ENCODE peak calls at places on chromosomes 11 and 22, in six cellular contexts. R is tibial nerve, O is A549, Q is transverse colon, X is stomach, W is H1. L is an unnamed sample.

GRCh38 chr11:128728767-128729587 is 35.1 kb downstream of the FLI1 start:
- DNase-seq in R (no peak), W (no peak), Q (no peak), X (no peak), O (no peak), L (no peak)

GRCh38 chr22:43168416-43169309 is 17.3 kb downstream of the TSPO start:
- DNase-seq in Q (no peak), X (no peak), W (no peak), R (no peak), O (no peak), L (no peak)

GRCh38 chr22:46107089-46107664 is 43.1 kb upstream of the PPARA start:
- DNase-seq in O (no peak), Q (peak), X (peak), W (no peak), R (peak), L (peak)

GRCh38 chr11:61477734-61478148 is 30.8 kb upstream of the LRRC10B start:
- DNase-seq in R (peak), X (peak), O (peak), W (peak), Q (peak), L (peak)

GRCh38 chr22:26718905-26719304 is 61.5 kb downstream of the MIAT start:
- DNase-seq in R (no peak), W (no peak), Q (no peak), O (peak), X (no peak), L (no peak)

GRCh38 chr11:71372693-71373657 is 75.2 kb downstream of the DHCR7 start:
- DNase-seq in O (peak), W (no peak), X (no peak), Q (no peak), R (no peak), L (no peak)

GRCh38 chr22:46099740-46100139 is 50.6 kb upstream of the PPARA start:
- DNase-seq in W (no peak), X (no peak), R (no peak), Q (no peak), O (no peak), L (no peak)

GRCh38 chr22:40055143-40055926 is 60.6 kb downstream of the FAM83F start:
- DNase-seq in R (no peak), W (no peak), Q (no peak), O (no peak), X (no peak), L (no peak)

GRCh38 chr11:123354371-123354770 is 75.7 kb upstream of the GRAMD1B start:
- DNase-seq in O (no peak), X (no peak), R (no peak), Q (no peak), W (no peak), L (no peak)

GRCh38 chr22:26031641-26032040 is 137.6 kb upstream of the SEZ6L start:
- DNase-seq in O (no peak), Q (no peak), X (no peak), W (no peak), R (no peak), L (no peak)

GRCh38 chr11:57786436-57786835 is 24.8 kb downstream of the CTNND1 start:
- DNase-seq in O (no peak), W (no peak), X (no peak), R (no peak), Q (no peak), L (no peak)

GRCh38 chr22:41603873-41604332 is 14.3 kb upstream of the PMM1 start:
- DNase-seq in R (no peak), Q (no peak), O (no peak), X (no peak), W (no peak), L (no peak)

GRCh38 chr11:46489668-46490560 is 98.3 kb upstream of the CHRM4 start:
- DNase-seq in R (no peak), W (peak), X (no peak), Q (peak), O (peak), L (no peak)

GRCh38 chr11:104254347-104254746 is 90.4 kb upstream of the PDGFD start:
- DNase-seq in X (peak), R (no peak), Q (no peak), O (no peak), W (peak), L (no peak)

GRCh38 chr22:30212363-30212995 is 34.1 kb downstream of the LIF start:
- DNase-seq in O (peak), R (peak), W (no peak), Q (peak), X (peak), L (peak)

GRCh38 chr11:69044111-69045013 is 4.4 kb upstream of the TPCN2 start:
- DNase-seq in W (peak), X (peak), R (peak), Q (peak), O (peak), L (peak)

GRCh38 chr11:77151804-77152513 is 23.9 kb downstream of the MYO7A start:
- DNase-seq in Q (peak), X (no peak), O (no peak), W (no peak), R (no peak), L (no peak)

GRCh38 chr11:35099278-35100018 is 39.5 kb upstream of the CD44 start:
- DNase-seq in R (no peak), X (no peak), Q (no peak), W (no peak), O (no peak), L (no peak)

GRCh38 chr11:45593992-45594391 is 71.4 kb downstream of the CHST1 start:
- DNase-seq in X (no peak), W (no peak), O (no peak), R (no peak), Q (no peak), L (peak)

GRCh38 chr11:63811522-63811921 is 1.7 kb upstream of the SPINDOC start:
- DNase-seq in R (no peak), O (no peak), X (no peak), Q (no peak), W (no peak), L (no peak)

GRCh38 chr11:60316317-60316716 is 10.7 kb upstream of the MS4A6E start:
- DNase-seq in W (no peak), O (no peak), X (no peak), Q (no peak), R (no peak), L (no peak)

GRCh38 chr11:12802418-12803085 is 128.3 kb downstream of the TEAD1 start:
- DNase-seq in W (no peak), X (peak), Q (peak), O (peak), R (no peak), L (peak)

GRCh38 chr22:22357024-22357868 is 112.7 kb downstream of the VPREB1 start:
- DNase-seq in Q (peak), W (peak), O (peak), X (peak), R (peak), L (peak)

GRCh38 chr22:42072606-42073330 is 1.3 kb upstream of the PHETA2 start:
- DNase-seq in Q (no peak), R (no peak), X (no peak), W (no peak), O (no peak), L (no peak)

GRCh38 chr11:43427971-43428370 is 69.3 kb downstream of the TTC17 start:
- DNase-seq in X (no peak), W (no peak), O (no peak), R (no peak), Q (no peak), L (no peak)

GRCh38 chr11:13304655-13305340 is 27.2 kb downstream of the BMAL1 start:
- DNase-seq in O (no peak), R (no peak), W (no peak), X (no peak), Q (no peak), L (no peak)

GRCh38 chr11:118343981-118344521 is at the start of gene CD3G:
- DNase-seq in Q (peak), W (no peak), O (no peak), X (peak), R (no peak), L (no peak)

GRCh38 chr11:69355346-69355940 is 61.5 kb downstream of the MYEOV start:
- DNase-seq in R (no peak), W (no peak), X (peak), O (no peak), Q (no peak), L (no peak)

GRCh38 chr11:44805152-44805461 is 78.3 kb downstream of the TSPAN18 start:
- DNase-seq in W (no peak), O (no peak), X (no peak), Q (no peak), R (no peak), L (no peak)

GRCh38 chr11:47353978-47354774 is 1.7 kb upstream of the MYBPC3 start:
- DNase-seq in R (no peak), Q (no peak), W (no peak), O (no peak), X (no peak), L (no peak)

GRCh38 chr11:17543574-17544180 is 539 bp downstream of the USH1C start:
- DNase-seq in Q (peak), R (no peak), O (no peak), W (no peak), X (no peak), L (no peak)

GRCh38 chr22:29108137-29108536 is 35.3 kb downstream of the KREMEN1 start:
- DNase-seq in Q (no peak), O (peak), R (no peak), W (no peak), X (no peak), L (no peak)

GRCh38 chr11:95559899-95560298 is 229.7 kb downstream of the FAM76B start:
- DNase-seq in O (no peak), W (no peak), Q (no peak), R (no peak), X (no peak), L (no peak)

GRCh38 chr11:95556011-95556341 is 233.6 kb downstream of the FAM76B start:
- DNase-seq in Q (no peak), R (no peak), X (no peak), W (no peak), O (no peak), L (no peak)

GRCh38 chr11:95556342-95557151 is 233.0 kb downstream of the FAM76B start:
- DNase-seq in W (no peak), X (no peak), R (no peak), O (no peak), Q (no peak), L (no peak)
- TF ChIP-seq EP300 in W (no peak), X (no peak), R (no peak), O (no peak), Q (no peak), L (no peak)

DNA sequence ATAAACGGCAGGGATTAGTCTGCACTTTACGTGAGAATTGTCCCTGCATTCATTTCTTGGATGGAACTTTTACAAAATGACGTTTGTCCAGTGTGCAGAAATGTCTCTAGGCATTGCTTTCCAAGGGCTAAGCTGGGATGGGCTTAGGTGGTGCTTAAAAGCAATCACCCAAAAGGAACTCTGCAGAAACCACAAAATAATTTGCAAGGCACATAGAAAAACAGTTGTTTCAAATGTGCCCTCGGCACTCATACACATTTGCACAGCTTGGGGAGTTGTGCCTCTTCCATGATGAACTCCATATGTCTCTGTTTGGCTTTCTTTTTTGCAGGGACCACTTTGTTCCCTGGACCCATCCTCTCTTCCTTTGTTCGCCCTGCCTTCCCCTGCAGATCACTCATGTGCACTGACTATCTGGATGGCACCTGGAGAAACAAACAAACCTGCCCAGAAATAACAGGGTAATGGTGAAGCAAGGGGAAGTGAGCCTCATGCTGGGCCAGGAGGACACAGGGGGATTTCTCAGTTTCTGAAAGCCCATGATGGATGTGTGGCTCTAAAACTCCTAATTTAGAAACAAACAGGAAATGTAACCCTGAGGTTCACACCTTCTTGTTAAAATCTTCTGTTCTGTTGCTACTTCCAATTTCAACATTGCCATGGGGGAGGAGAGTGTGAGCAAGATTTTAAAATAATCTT is 150.2 kb downstream of the SNX19 start:
- DNase-seq in X (no peak), Q (no peak), W (no peak), R (no peak), O (no peak), L (no peak)
- TF ChIP-seq EP300 in X (no peak), Q (no peak), W (no peak), R (no peak), O (no peak), L (no peak)

DNA sequence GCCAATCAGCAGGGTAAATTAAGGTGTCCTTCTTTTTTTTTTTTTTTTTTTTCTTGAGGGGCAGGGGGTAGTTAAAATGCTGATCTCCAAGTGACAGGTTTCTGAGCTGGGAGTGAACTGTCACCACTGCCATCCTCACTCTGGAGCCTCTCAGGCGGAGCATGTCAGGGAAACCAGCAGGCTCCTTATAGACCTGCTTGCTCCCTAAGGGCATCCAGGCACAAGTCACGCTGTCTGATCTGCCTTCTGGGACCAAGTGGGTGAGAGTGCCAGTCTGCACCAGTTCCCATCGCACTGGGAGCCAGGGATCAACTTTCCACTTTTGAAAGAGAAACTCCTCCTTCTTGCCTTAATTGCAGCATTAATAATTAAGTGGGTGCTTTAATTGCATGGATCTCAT is 537.9 kb upstream of the CADM1 start:
- DNase-seq in R (no peak), W (no peak), Q (no peak), X (no peak), O (no peak), L (no peak)
- TF ChIP-seq EP300 in R (no peak), W (no peak), Q (no peak), X (no peak), O (no peak), L (no peak)

GRCh38 chr11:67354314-67355022 is 1.1 kb upstream of the POLD4 start:
- DNase-seq in Q (peak), O (peak), R (no peak), W (no peak), X (peak), L (peak)
- TF ChIP-seq EP300 in Q (peak), O (peak), R (peak), W (no peak), X (peak), L (no peak)

GRCh38 chr11:1947592-1948237 is 583 bp downstream of the MRPL23 start:
- DNase-seq in O (no peak), Q (no peak), W (no peak), X (no peak), R (no peak), L (no peak)

GRCh38 chr11:1949922-1950321 is 2.8 kb downstream of the MRPL23 start:
- DNase-seq in X (no peak), R (no peak), Q (no peak), W (no peak), O (no peak), L (no peak)

GRCh38 chr11:1949302-1949701 is 2.2 kb downstream of the MRPL23 start:
- DNase-seq in X (no peak), O (no peak), R (no peak), Q (no peak), W (no peak), L (peak)

GRCh38 chr11:1946812-1947480 is at the start of gene MRPL23:
- DNase-seq in X (no peak), O (no peak), Q (peak), R (no peak), W (no peak), L (peak)

GRCh38 chr11:1948389-1948788 is 1.3 kb downstream of the MRPL23 start:
- DNase-seq in X (no peak), R (no peak), O (no peak), W (no peak), Q (no peak), L (no peak)
- TF ChIP-seq EP300 in X (no peak), R (no peak), O (no peak), W (no peak), Q (no peak), L (no peak)

GRCh38 chr22:20076627-20077172 is 3.3 kb upstream of the DGCR8 start:
- DNase-seq in R (no peak), W (no peak), X (no peak), Q (no peak), O (no peak), L (no peak)
- TF ChIP-seq EP300 in R (no peak), W (no peak), X (no peak), Q (no peak), O (no peak), L (no peak)

GRCh38 chr22:38203855-38204497 is 2.2 kb downstream of the MAFF start:
- DNase-seq in R (no peak), W (no peak), X (no peak), Q (no peak), O (no peak), L (peak)

GRCh38 chr22:38203090-38203810 is 1.5 kb downstream of the MAFF start:
- DNase-seq in O (no peak), W (no peak), R (no peak), X (peak), Q (peak), L (peak)

GRCh38 chr22:38201371-38201717 is 450 bp upstream of the MAFF start:
- DNase-seq in W (no peak), Q (no peak), O (no peak), X (no peak), R (no peak), L (no peak)

GRCh38 chr22:38201718-38202436 is at the start of gene MAFF:
- DNase-seq in R (peak), O (peak), X (peak), Q (peak), W (peak), L (peak)

GRCh38 chr22:38202437-38203089 is 769 bp downstream of the MAFF start:
- DNase-seq in X (peak), Q (peak), R (peak), W (no peak), O (no peak), L (peak)
- TF ChIP-seq EP300 in X (peak), Q (peak), R (peak), W (no peak), O (no peak), L (peak)